ENCODE peak calls at places on chromosome 6, in ten cellular contexts. T is stimulated activated CD8-positive, alpha-beta memory T cell treated with anti-CD3 and anti-CD28 coated beads, Interleukin-7, amount 100 ng/mL, for 1 hour; J is SK-MEL-5; E is PC-3; Z is progenitor cell of endocrine pancreas; Q is NCI-H1417; R is heart left ventricle; V is iris pigment epithelial cell; Y is HEK293T; N is MCF 10A. F is an unnamed sample.

GRCh38 chr6:149225370-149225769 is 92.1 kb upstream of the TAB2 start:
- DNase-seq in V (no peak), R (no peak), T (no peak), Y (no peak), E (no peak), Q (no peak), N (no peak), J (no peak), Z (no peak), F (no peak)

GRCh38 chr6:161171207-161171606 is 102.7 kb downstream of the AGPAT4 start:
- DNase-seq in N (no peak), R (no peak), Y (no peak), Z (no peak), E (no peak), Q (no peak), T (no peak), J (no peak), V (no peak), F (no peak)

GRCh38 chr6:65646494-65647035 is 60.5 kb downstream of the EYS start:
- DNase-seq in R (no peak), Q (no peak), V (no peak), J (no peak), Y (no peak), T (no peak), N (no peak), E (no peak), Z (no peak), F (no peak)

GRCh38 chr6:22357724-22358189 is 60.9 kb upstream of the PRL start:
- DNase-seq in T (no peak), Q (no peak), Y (no peak), N (no peak), E (no peak), R (no peak), J (no peak), V (no peak), Z (no peak), F (no peak)

GRCh38 chr6:148342146-148343027 is at the start of gene SASH1:
- DNase-seq in N (peak; percentile 91), Y (peak; percentile 71), V (peak; percentile 82), Z (peak; percentile 63), J (peak; percentile 96), E (peak; percentile 75), Q (peak; percentile 75), T (no peak), R (peak; percentile 83), F (peak; percentile 61)

GRCh38 chr6:33781105-33781975 is 7.6 kb downstream of the LEMD2 start:
- DNase-seq in N (peak; percentile 61), Z (no peak), Y (no peak), J (no peak), E (peak; percentile 79), V (peak; percentile 59), T (no peak), R (peak; percentile 58), Q (no peak), F (peak; percentile 89)

GRCh38 chr6:13248549-13248948 is 79.8 kb downstream of the TBC1D7 start:
- DNase-seq in Q (peak; percentile 21), Y (no peak), N (no peak), J (no peak), E (no peak), Z (no peak), R (no peak), T (no peak), V (no peak), F (no peak)

GRCh38 chr6:168344338-168344737 is 24.8 kb upstream of the DACT2 start:
- DNase-seq in N (no peak), E (no peak), Z (no peak), T (no peak), J (no peak), V (no peak), Y (no peak), R (no peak), Q (no peak), F (no peak)

GRCh38 chr6:119147101-119148053 is 68.9 kb upstream of the FAM184A start:
- DNase-seq in E (peak; percentile 95), Q (no peak), Y (no peak), R (peak; percentile 71), N (peak; percentile 96), J (peak; percentile 61), T (no peak), Z (no peak), V (peak; percentile 97), F (peak; percentile 40)

GRCh38 chr6:55916188-55916587 is 40.8 kb upstream of the BMP5 start:
- DNase-seq in J (peak; percentile 0), T (no peak), E (peak; percentile 34), N (no peak), Q (no peak), R (no peak), Z (no peak), V (peak; percentile 73), Y (no peak), F (no peak)

GRCh38 chr6:3960754-3961361 is 111.7 kb downstream of the FAM50B start:
- DNase-seq in Q (no peak), Y (no peak), Z (no peak), J (no peak), V (no peak), T (no peak), N (no peak), R (no peak), E (peak; percentile 43), F (no peak)

F was measured in 8988T.